ENCODE peak calls at places on chromosome 10, in eight cellular contexts. One of them, this sample, is unnamed.

GRCh38 chr10:122688293-122688989 is 11.2 kb downstream of the C10orf120 start:
- DNase-seq in NCI-H510A treated with DMSO at 0.1 percent for 48 hours: no peak
- DNase-seq in HS-5: no peak
- DNase-seq in LNCaP clone FGC: no peak
- DNase-seq in posterior cingulate gyrus: no peak
- DNase-seq in AG20443: no peak
- DNase-seq in HCEC 1CT: peak; percentile 33
- DNase-seq in AG04450: no peak
- DNase-seq in this sample: no peak

GRCh38 chr10:104406715-104407517 is 53.3 kb downstream of the CFAP58 start:
- DNase-seq in NCI-H510A treated with DMSO at 0.1 percent for 48 hours: peak; percentile 2
- DNase-seq in HS-5: peak; percentile 8
- DNase-seq in LNCaP clone FGC: peak; percentile 42
- DNase-seq in posterior cingulate gyrus: no peak
- DNase-seq in AG20443: peak; percentile 57
- DNase-seq in HCEC 1CT: peak; percentile 51
- DNase-seq in AG04450: peak; percentile 3
- DNase-seq in this sample: peak; percentile 39

GRCh38 chr10:70193391-70193844 is 23.1 kb upstream of the SAR1A start:
- DNase-seq in NCI-H510A treated with DMSO at 0.1 percent for 48 hours: no peak
- DNase-seq in HS-5: no peak
- DNase-seq in LNCaP clone FGC: no peak
- DNase-seq in posterior cingulate gyrus: no peak
- DNase-seq in AG20443: no peak
- DNase-seq in HCEC 1CT: peak; percentile 54
- DNase-seq in AG04450: no peak
- DNase-seq in this sample: no peak

GRCh38 chr10:43322769-43323168 is 48.7 kb upstream of the FXYD4 start:
- DNase-seq in NCI-H510A treated with DMSO at 0.1 percent for 48 hours: no peak
- DNase-seq in HS-5: no peak
- DNase-seq in LNCaP clone FGC: no peak
- DNase-seq in posterior cingulate gyrus: peak; percentile 97
- DNase-seq in AG20443: peak; percentile 79
- DNase-seq in HCEC 1CT: peak; percentile 36
- DNase-seq in AG04450: no peak
- DNase-seq in this sample: no peak

GRCh38 chr10:8453587-8453986 is 399.1 kb downstream of the GATA3 start:
- DNase-seq in NCI-H510A treated with DMSO at 0.1 percent for 48 hours: no peak
- DNase-seq in HS-5: no peak
- DNase-seq in LNCaP clone FGC: no peak
- DNase-seq in posterior cingulate gyrus: no peak
- DNase-seq in AG20443: peak; percentile 18
- DNase-seq in HCEC 1CT: no peak
- DNase-seq in AG04450: no peak
- DNase-seq in this sample: peak; percentile 5

GRCh38 chr10:34994565-34995142 is 95.5 kb downstream of the CUL2 start:
- DNase-seq in NCI-H510A treated with DMSO at 0.1 percent for 48 hours: peak; percentile 46
- DNase-seq in HS-5: no peak
- DNase-seq in LNCaP clone FGC: peak; percentile 43
- DNase-seq in posterior cingulate gyrus: peak; percentile 20
- DNase-seq in AG20443: peak; percentile 55
- DNase-seq in HCEC 1CT: peak; percentile 71
- DNase-seq in AG04450: peak; percentile 37
- DNase-seq in this sample: peak; percentile 11

GRCh38 chr10:126227762-126228134 is 160.5 kb downstream of the ADAM12 start:
- DNase-seq in NCI-H510A treated with DMSO at 0.1 percent for 48 hours: no peak
- DNase-seq in HS-5: peak; percentile 63
- DNase-seq in LNCaP clone FGC: no peak
- DNase-seq in posterior cingulate gyrus: no peak
- DNase-seq in AG20443: peak; percentile 74
- DNase-seq in HCEC 1CT: peak; percentile 86
- DNase-seq in AG04450: peak; percentile 30
- DNase-seq in this sample: no peak

GRCh38 chr10:71984798-71985388 is 20.7 kb downstream of the CHST3 start:
- DNase-seq in NCI-H510A treated with DMSO at 0.1 percent for 48 hours: no peak
- DNase-seq in HS-5: no peak
- DNase-seq in LNCaP clone FGC: no peak
- DNase-seq in posterior cingulate gyrus: no peak
- DNase-seq in AG20443: no peak
- DNase-seq in HCEC 1CT: no peak
- DNase-seq in AG04450: no peak
- DNase-seq in this sample: no peak

GRCh38 chr10:125096371-125096770 is 64.0 kb downstream of the CTBP2 start:
- DNase-seq in NCI-H510A treated with DMSO at 0.1 percent for 48 hours: no peak
- DNase-seq in HS-5: no peak
- DNase-seq in LNCaP clone FGC: no peak
- DNase-seq in posterior cingulate gyrus: no peak
- DNase-seq in AG20443: no peak
- DNase-seq in HCEC 1CT: no peak
- DNase-seq in AG04450: no peak
- DNase-seq in this sample: no peak

GRCh38 chr10:79904671-79905321 is 44.1 kb downstream of the SFTPD start:
- DNase-seq in NCI-H510A treated with DMSO at 0.1 percent for 48 hours: peak; percentile 66
- DNase-seq in HS-5: peak; percentile 20
- DNase-seq in LNCaP clone FGC: peak; percentile 27
- DNase-seq in posterior cingulate gyrus: peak; percentile 68
- DNase-seq in AG20443: peak; percentile 84
- DNase-seq in HCEC 1CT: peak; percentile 40
- DNase-seq in AG04450: no peak
- DNase-seq in this sample: peak; percentile 7

GRCh38 chr10:24449334-24449740 is 240.4 kb downstream of the KIAA1217 start:
- DNase-seq in NCI-H510A treated with DMSO at 0.1 percent for 48 hours: no peak
- DNase-seq in HS-5: no peak
- DNase-seq in LNCaP clone FGC: no peak
- DNase-seq in posterior cingulate gyrus: no peak
- DNase-seq in AG20443: no peak
- DNase-seq in HCEC 1CT: no peak
- DNase-seq in AG04450: no peak
- DNase-seq in this sample: no peak

GRCh38 chr10:8444630-8445029 is 390.1 kb downstream of the GATA3 start:
- DNase-seq in NCI-H510A treated with DMSO at 0.1 percent for 48 hours: no peak
- DNase-seq in HS-5: no peak
- DNase-seq in LNCaP clone FGC: no peak
- DNase-seq in posterior cingulate gyrus: peak; percentile 15
- DNase-seq in AG20443: no peak
- DNase-seq in HCEC 1CT: no peak
- DNase-seq in AG04450: no peak
- DNase-seq in this sample: no peak

GRCh38 chr10:114577133-114577532 is 80.9 kb downstream of the ABLIM1 start:
- DNase-seq in NCI-H510A treated with DMSO at 0.1 percent for 48 hours: no peak
- DNase-seq in HS-5: peak; percentile 42
- DNase-seq in LNCaP clone FGC: no peak
- DNase-seq in posterior cingulate gyrus: no peak
- DNase-seq in AG20443: peak; percentile 78
- DNase-seq in HCEC 1CT: peak; percentile 2
- DNase-seq in AG04450: peak; percentile 56
- DNase-seq in this sample: peak; percentile 82

GRCh38 chr10:104417629-104418292 is 64.1 kb downstream of the CFAP58 start:
- DNase-seq in NCI-H510A treated with DMSO at 0.1 percent for 48 hours: no peak
- DNase-seq in HS-5: no peak
- DNase-seq in LNCaP clone FGC: no peak
- DNase-seq in posterior cingulate gyrus: no peak
- DNase-seq in AG20443: no peak
- DNase-seq in HCEC 1CT: no peak
- DNase-seq in AG04450: no peak
- DNase-seq in this sample: no peak

GRCh38 chr10:3871424-3871996 is 86.5 kb upstream of the KLF6 start:
- DNase-seq in NCI-H510A treated with DMSO at 0.1 percent for 48 hours: no peak
- DNase-seq in HS-5: no peak
- DNase-seq in LNCaP clone FGC: no peak
- DNase-seq in posterior cingulate gyrus: no peak
- DNase-seq in AG20443: no peak
- DNase-seq in HCEC 1CT: no peak
- DNase-seq in AG04450: no peak
- DNase-seq in this sample: no peak

GRCh38 chr10:629186-629998 is 60.1 kb downstream of the DIP2C start:
- DNase-seq in NCI-H510A treated with DMSO at 0.1 percent for 48 hours: no peak
- DNase-seq in HS-5: no peak
- DNase-seq in LNCaP clone FGC: no peak
- DNase-seq in posterior cingulate gyrus: no peak
- DNase-seq in AG20443: no peak
- DNase-seq in HCEC 1CT: no peak
- DNase-seq in AG04450: no peak
- DNase-seq in this sample: no peak

GRCh38 chr10:78865518-78865835 is 203.3 kb upstream of the ZMIZ1 start:
- DNase-seq in NCI-H510A treated with DMSO at 0.1 percent for 48 hours: no peak
- DNase-seq in HS-5: no peak
- DNase-seq in LNCaP clone FGC: no peak
- DNase-seq in posterior cingulate gyrus: peak; percentile 34
- DNase-seq in AG20443: peak; percentile 43
- DNase-seq in HCEC 1CT: no peak
- DNase-seq in AG04450: no peak
- DNase-seq in this sample: no peak

GRCh38 chr10:69215405-69216176 is 4.5 kb upstream of the HKDC1 start:
- DNase-seq in NCI-H510A treated with DMSO at 0.1 percent for 48 hours: peak; percentile 10
- DNase-seq in HS-5: no peak
- DNase-seq in LNCaP clone FGC: no peak
- DNase-seq in posterior cingulate gyrus: no peak
- DNase-seq in AG20443: no peak
- DNase-seq in HCEC 1CT: no peak
- DNase-seq in AG04450: no peak
- DNase-seq in this sample: no peak

GRCh38 chr10:70558871-70559810 is 43.4 kb downstream of the PRF1 start:
- DNase-seq in NCI-H510A treated with DMSO at 0.1 percent for 48 hours: peak; percentile 61
- DNase-seq in HS-5: no peak
- DNase-seq in LNCaP clone FGC: no peak
- DNase-seq in posterior cingulate gyrus: no peak
- DNase-seq in AG20443: peak; percentile 85
- DNase-seq in HCEC 1CT: peak; percentile 34
- DNase-seq in AG04450: peak; percentile 18
- DNase-seq in this sample: no peak

GRCh38 chr10:122323941-122324675 is 50.4 kb upstream of the PLEKHA1 start:
- DNase-seq in NCI-H510A treated with DMSO at 0.1 percent for 48 hours: no peak
- DNase-seq in HS-5: no peak
- DNase-seq in LNCaP clone FGC: no peak
- DNase-seq in posterior cingulate gyrus: no peak
- DNase-seq in AG20443: peak; percentile 67
- DNase-seq in HCEC 1CT: peak; percentile 55
- DNase-seq in AG04450: no peak
- DNase-seq in this sample: peak; percentile 60